ENCODE peak calls at places on chromosomes 11 and 22, in four cellular contexts. X is A549, S is SJSA1, A is heart right ventricle. H is an unnamed sample.

GRCh38 chr11:129951201-129951882 is 51.3 kb downstream of the PRDM10 start:
- DNase-seq in X (no peak), S (no peak), A (no peak), H (no peak)

GRCh38 chr11:77120571-77120970 is 7.5 kb upstream of the MYO7A start:
- DNase-seq in S (no peak), A (no peak), X (no peak), H (no peak)

GRCh38 chr22:43014062-43014875 is 680 bp downstream of the PACSIN2 start:
- DNase-seq in A (peak; percentile 50), X (no peak), S (peak; percentile 48), H (no peak)

GRCh38 chr11:86245369-86246292 is 1.1 kb downstream of the EED start:
- DNase-seq in A (no peak), S (no peak), X (no peak), H (no peak)

GRCh38 chr11:62399868-62400245 is 19.0 kb upstream of the SCGB1A1 start:
- DNase-seq in A (no peak), S (no peak), X (no peak), H (no peak)

GRCh38 chr11:7694953-7695271 is 11.4 kb downstream of the OVCH2 start:
- DNase-seq in S (no peak), A (no peak), X (no peak), H (no peak)

GRCh38 chr22:26985217-26985616 is 327.8 kb downstream of the MIAT start:
- DNase-seq in A (no peak), X (no peak), S (no peak), H (no peak)

GRCh38 chr11:66172146-66172545 is 96.3 kb upstream of the RAB1B start:
- DNase-seq in A (no peak), S (peak; percentile 38), X (peak; percentile 29), H (no peak)

GRCh38 chr22:30866811-30867271 is 101.7 kb downstream of the MORC2 start:
- DNase-seq in X (peak; percentile 22), A (no peak), S (peak; percentile 6), H (no peak)

GRCh38 chr22:27105142-27106025 is 448.0 kb downstream of the MIAT start:
- DNase-seq in A (peak; percentile 45), S (peak; percentile 42), X (no peak), H (no peak)

GRCh38 chr11:115715371-115715770 is 211.2 kb upstream of the CADM1 start:
- DNase-seq in S (no peak), X (no peak), A (no peak), H (no peak)

GRCh38 chr11:57477507-57478189 is 17.3 kb downstream of the RTN4RL2 start:
- DNase-seq in S (no peak), A (no peak), X (no peak), H (no peak)

GRCh38 chr11:116144387-116144958 is 628.3 kb downstream of the BUD13 start:
- DNase-seq in A (no peak), X (no peak), S (no peak), H (peak; percentile 7)

GRCh38 chr11:61053198-61053597 is 49.1 kb upstream of the CD5 start:
- DNase-seq in X (no peak), A (no peak), S (no peak), H (no peak)

GRCh38 chr11:46463701-46464100 is 72.1 kb upstream of the CHRM4 start:
- DNase-seq in A (no peak), X (no peak), S (no peak), H (no peak)

GRCh38 chr22:30266445-30267381 is at the start of gene OSM:
- DNase-seq in S (no peak), X (no peak), A (peak; percentile 70), H (no peak)

GRCh38 chr22:32203181-32204105 is 1.4 kb downstream of the RFPL2 start:
- DNase-seq in A (no peak), S (no peak), X (peak; percentile 3), H (no peak)

GRCh38 chr11:875769-876301 is 33.2 kb downstream of the TSPAN4 start:
- DNase-seq in A (no peak), X (no peak), S (no peak), H (no peak)

GRCh38 chr11:7609015-7609414 is 64.3 kb downstream of the CYB5R2 start:
- DNase-seq in A (no peak), X (no peak), S (no peak), H (no peak)

GRCh38 chr11:111696556-111696955 is 69.6 kb downstream of the PPP2R1B start:
- DNase-seq in A (no peak), X (no peak), S (no peak), H (no peak)

GRCh38 chr11:63911440-63911839 is 5.5 kb downstream of the RCOR2 start:
- DNase-seq in S (no peak), A (peak; percentile 50), X (no peak), H (no peak)

GRCh38 chr11:70532728-70533127 is 134.4 kb downstream of the CTTN start:
- DNase-seq in S (no peak), X (no peak), A (no peak), H (no peak)

GRCh38 chr11:76837696-76838421 is 22.9 kb upstream of the ACER3 start:
- DNase-seq in A (no peak), X (no peak), S (no peak), H (no peak)

GRCh38 chr11:57406337-57406904 is 16.0 kb upstream of the PRG2 start:
- DNase-seq in S (no peak), A (peak; percentile 25), X (no peak), H (no peak)

GRCh38 chr11:57798905-57799559 is 37.4 kb downstream of the CTNND1 start:
- DNase-seq in A (no peak), X (peak; percentile 67), S (no peak), H (no peak)

GRCh38 chr11:2650343-2650867 is 49.4 kb downstream of the KCNQ1OT1 start:
- DNase-seq in S (no peak), X (no peak), A (no peak), H (no peak)
- H3K9me3 ChIP-seq in S (peaks cover 64% of the 10 kb centered on the region), X (peaks cover 98% of the 10 kb centered on the region), A (peaks cover 25% of the 10 kb centered on the region), H (peaks cover 20% of the 10 kb centered on the region)

GRCh38 chr22:19849800-19850481 is 4.7 kb downstream of the GNB1L start:
- DNase-seq in X (no peak), S (no peak), A (no peak), H (no peak)
- H3K4me1 ChIP-seq in X (peaks cover 28% of the 10 kb centered on the region), S (peaks cover 19% of the 10 kb centered on the region), A (peaks cover 15% of the 10 kb centered on the region), H (peaks cover 4% of the 10 kb centered on the region)

GRCh38 chr11:22666700-22667439 is 459 bp downstream of the GAS2 start:
- DNase-seq in X (no peak), A (peak; percentile 66), S (peak; percentile 4), H (peak; percentile 11)
- H3K4me3 ChIP-seq in X (peak overlapping the region; percentile 31), A (peak overlapping the region; percentile 61), S (no peak overlapping the region), H (peak overlapping the region; percentile 17)

DNA sequence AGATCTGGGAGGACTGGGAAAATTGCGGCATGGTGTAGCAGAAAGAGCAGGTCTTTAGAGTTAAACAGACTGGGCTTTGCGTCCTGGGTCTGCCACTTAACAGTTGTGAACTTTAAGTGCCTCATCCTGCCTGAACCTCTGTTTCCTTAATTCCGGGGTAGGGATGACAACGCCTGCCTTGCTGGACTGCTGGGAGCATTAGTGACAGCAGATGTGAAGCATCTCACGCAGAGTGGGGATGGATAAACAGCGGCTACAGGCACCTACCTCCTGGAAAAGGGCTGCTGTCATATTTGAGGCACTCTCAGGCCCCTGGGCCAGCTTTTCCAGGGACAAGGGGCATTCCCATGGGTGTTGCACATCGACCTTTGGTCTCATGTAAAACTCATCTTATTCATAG is 572.1 kb downstream of the TBC1D22A start:
- DNase-seq in A (no peak), S (no peak), X (no peak), H (no peak)
- H3K9me3 ChIP-seq in A (peaks cover 3% of the 10 kb centered on the region), S (peaks cover 3% of the 10 kb centered on the region), X (peaks cover 9% of the 10 kb centered on the region), H (peaks cover 17% of the 10 kb centered on the region)

GRCh38 chr22:23233084-23233501 is 52.8 kb downstream of the BCR start:
- DNase-seq in S (no peak), X (no peak), A (peak; percentile 46), H (no peak)
- H3K4me1 ChIP-seq in S (peaks cover 45% of the 10 kb centered on the region), X (no peaks in the 10 kb centered on the region), A (peaks cover 40% of the 10 kb centered on the region), H (peaks cover 20% of the 10 kb centered on the region)

H was measured in iPS DF 6.9.